ENCODE peak calls at places on chromosomes 5 and 9, in ten cellular contexts. C is foreskin fibroblast; N is HFF-Myc; Y is PC-9; H is thyroid gland; F is colonic mucosa; K is astrocyte of the cerebellum; I is endothelial cell of umbilical vein; L is CD8-positive, alpha-beta T cell; T is hepatocyte. E is an unnamed sample.

GRCh38 chr5:143629871-143630658 is 181.9 kb upstream of the HMHB1 start:
- DNase-seq in C (peak), N (no peak), Y (peak), H (no peak), F (no peak), K (no peak), I (no peak), L (no peak), T (no peak), E (peak)

GRCh38 chr9:135479469-135480052 is at the start of gene PPP1R26:
- DNase-seq in C (peak), N (no peak), Y (no peak), H (peak), F (no peak), K (no peak), I (no peak), L (no peak), T (peak), E (no peak)

GRCh38 chr9:102778756-102779155 is 216.4 kb upstream of the CYLC2 start:
- DNase-seq in C (no peak), N (no peak), Y (no peak), H (no peak), F (no peak), K (no peak), I (no peak), L (no peak), T (no peak), E (no peak)

GRCh38 chr5:90356612-90357011 is 52.9 kb downstream of the CETN3 start:
- DNase-seq in C (no peak), N (no peak), Y (no peak), H (no peak), F (no peak), K (peak), I (no peak), L (no peak), T (no peak), E (peak)

GRCh38 chr9:2859776-2860379 is 16.0 kb upstream of the PUM3 start:
- DNase-seq in C (peak), N (peak), Y (no peak), H (peak), F (peak), K (peak), I (peak), L (peak), T (peak), E (peak)

GRCh38 chr5:133273661-133274596 is 222.1 kb downstream of the HSPA4 start:
- DNase-seq in C (peak), N (peak), Y (no peak), H (no peak), F (no peak), K (no peak), I (no peak), L (no peak), T (peak), E (peak)

GRCh38 chr9:127566351-127567001 is 45.6 kb upstream of the STXBP1 start:
- DNase-seq in C (peak), N (no peak), Y (peak), H (peak), F (peak), K (no peak), I (no peak), L (no peak), T (peak), E (no peak)

GRCh38 chr5:2742921-2743679 is 8.4 kb downstream of the IRX2 start:
- DNase-seq in C (no peak), N (no peak), Y (no peak), H (no peak), F (no peak), K (no peak), I (no peak), L (no peak), T (peak), E (peak)

GRCh38 chr5:180289433-180289832 is 2.5 kb downstream of the MAPK9 start:
- DNase-seq in C (no peak), N (no peak), Y (peak), H (no peak), F (peak), K (no peak), I (no peak), L (no peak), T (no peak), E (no peak)

GRCh38 chr9:128162215-128163026 is 2.4 kb downstream of the BBLN start:
- DNase-seq in C (peak), N (no peak), Y (peak), H (no peak), F (no peak), K (no peak), I (no peak), L (no peak), T (no peak), E (peak)

GRCh38 chr5:41200506-41200905 is 12.8 kb downstream of the C6 start:
- DNase-seq in C (no peak), N (no peak), Y (no peak), H (no peak), F (no peak), K (no peak), I (no peak), L (no peak), T (no peak), E (no peak)

GRCh38 chr5:17081142-17081541 is 136.3 kb upstream of the BASP1 start:
- DNase-seq in C (peak), N (no peak), Y (no peak), H (no peak), F (no peak), K (no peak), I (no peak), L (no peak), T (no peak), E (no peak)

GRCh38 chr9:71490810-71491209 is 277.5 kb downstream of the CEMIP2 start:
- DNase-seq in C (peak), N (no peak), Y (no peak), H (no peak), F (no peak), K (no peak), I (no peak), L (no peak), T (no peak), E (no peak)

GRCh38 chr5:75089137-75089536 is 36.8 kb upstream of the GCNT4 start:
- DNase-seq in C (peak), N (no peak), Y (peak), H (no peak), F (no peak), K (no peak), I (no peak), L (no peak), T (no peak), E (no peak)

GRCh38 chr9:12935714-12936113 is 160.9 kb downstream of the LURAP1L start:
- DNase-seq in C (peak), N (no peak), Y (no peak), H (no peak), F (no peak), K (no peak), I (peak), L (no peak), T (no peak), E (peak)

GRCh38 chr9:126518763-126519162 is 95.0 kb upstream of the LMX1B start:
- DNase-seq in C (no peak), N (no peak), Y (no peak), H (no peak), F (no peak), K (no peak), I (no peak), L (no peak), T (no peak), E (no peak)

GRCh38 chr9:115694991-115695390 is 458.6 kb upstream of the PAPPA start:
- DNase-seq in C (peak), N (no peak), Y (no peak), H (no peak), F (no peak), K (no peak), I (no peak), L (no peak), T (no peak), E (no peak)

GRCh38 chr9:85940832-85941616 is at the start of gene NAA35:
- DNase-seq in C (peak), N (peak), Y (peak), H (peak), F (peak), K (peak), I (peak), L (peak), T (peak), E (peak)

GRCh38 chr5:171867786-171868185 is 82.2 kb downstream of the SMIM23 start:
- DNase-seq in C (peak), N (no peak), Y (no peak), H (no peak), F (no peak), K (no peak), I (peak), L (no peak), T (no peak), E (peak)

GRCh38 chr9:116763665-116764064 is 76.6 kb downstream of the TRIM32 start:
- DNase-seq in C (no peak), N (no peak), Y (no peak), H (no peak), F (no peak), K (no peak), I (no peak), L (no peak), T (no peak), E (no peak)
- H3K4me3 ChIP-seq in C (no peak), N (no peak), Y (no peak), H (no peak), F (no peak), K (no peak), I (no peak), L (no peak), T (no peak), E (no peak)

DNA sequence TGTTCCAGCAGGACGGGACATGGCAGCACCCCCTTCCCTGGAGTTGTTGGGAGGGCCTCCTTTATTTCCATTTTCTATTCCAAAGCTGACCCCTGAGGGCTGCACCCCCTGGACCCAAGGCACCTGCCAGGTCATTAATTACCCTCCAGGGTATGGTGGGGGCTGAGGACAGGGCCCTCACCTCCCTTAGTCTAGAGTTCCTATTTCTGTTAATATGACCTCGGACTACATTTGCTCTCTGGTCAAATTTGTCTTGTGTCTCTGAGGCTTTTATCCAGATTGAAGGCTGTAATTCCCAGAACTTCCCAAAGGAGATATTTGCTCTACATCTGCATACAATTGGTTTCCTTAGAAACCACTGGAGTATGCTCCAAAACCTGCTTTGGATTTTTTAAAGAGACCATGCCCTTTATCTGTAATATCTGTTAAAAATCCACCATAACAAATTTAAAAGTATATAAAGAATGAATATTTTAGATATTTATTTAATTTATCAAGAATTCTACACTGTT is 16.8 kb downstream of the PHF2 start:
- DNase-seq in C (no peak), N (no peak), Y (no peak), H (no peak), F (no peak), K (no peak), I (no peak), L (no peak), T (no peak), E (no peak)
- TF ChIP-seq CTCF in C (no peak), N (no peak), Y (no peak), H (no peak), F (no peak), K (no peak), I (no peak), L (no peak), T (no peak), E (no peak)

GRCh38 chr5:36606052-36606436 is 362 bp upstream of the SLC1A3 start:
- DNase-seq in C (no peak), N (no peak), Y (no peak), H (no peak), F (no peak), K (no peak), I (no peak), L (no peak), T (no peak), E (no peak)

GRCh38 chr5:36607838-36608783 is 1.7 kb downstream of the SLC1A3 start:
- DNase-seq in C (peak), N (no peak), Y (peak), H (no peak), F (no peak), K (peak), I (no peak), L (no peak), T (peak), E (peak)

GRCh38 chr5:36605241-36605640 is 1.2 kb upstream of the SLC1A3 start:
- DNase-seq in C (peak), N (no peak), Y (no peak), H (no peak), F (no peak), K (no peak), I (no peak), L (no peak), T (no peak), E (no peak)

GRCh38 chr5:36606437-36607113 is at the start of gene SLC1A3:
- DNase-seq in C (peak), N (peak), Y (peak), H (peak), F (peak), K (peak), I (peak), L (no peak), T (peak), E (peak)

DNA sequence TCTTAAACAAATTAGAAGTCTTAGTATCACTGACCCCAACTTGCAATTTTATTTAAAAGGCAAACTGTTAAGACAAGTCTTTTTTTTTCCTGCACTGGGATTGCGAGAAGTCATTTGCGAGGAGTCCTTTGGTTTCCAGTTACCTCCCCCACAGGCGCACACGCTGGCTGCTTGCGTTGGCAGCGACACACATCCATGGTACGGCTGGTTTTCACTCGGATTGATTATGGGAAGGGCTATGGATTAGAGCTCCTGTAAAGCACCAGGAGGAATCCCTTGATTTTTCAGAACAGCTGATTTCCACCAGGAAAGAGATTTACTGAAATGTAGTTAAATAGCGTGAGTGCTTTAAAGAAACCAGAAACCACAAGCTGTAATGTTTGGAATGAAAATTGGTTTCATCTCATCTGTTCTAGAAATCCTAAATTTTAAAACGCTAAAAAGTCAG is 732 bp downstream of the SLC1A3 start:
- DNase-seq in C (peak), N (peak), Y (peak), H (peak), F (no peak), K (no peak), I (no peak), L (no peak), T (peak), E (peak)
- H3K4me3 ChIP-seq in C (peak), N (peak), Y (peak), H (peak), F (peak), K (peak), I (peak), L (no peak), T (peak), E (peak)

GRCh38 chr5:38642194-38642987 is 85.9 kb upstream of the LIFR start:
- DNase-seq in C (no peak), N (no peak), Y (no peak), H (peak), F (no peak), K (peak), I (no peak), L (no peak), T (no peak), E (no peak)
- TF ChIP-seq CTCF in C (no peak), N (no peak), Y (no peak), H (no peak), F (no peak), K (no peak), I (no peak), L (no peak), T (no peak), E (no peak)

GRCh38 chr9:101403886-101404285 is 5.2 kb downstream of the ZNF189 start:
- DNase-seq in C (no peak), N (no peak), Y (no peak), H (no peak), F (no peak), K (no peak), I (no peak), L (no peak), T (no peak), E (no peak)

GRCh38 chr9:101409079-101409477 is 10.4 kb downstream of the ZNF189 start:
- DNase-seq in C (no peak), N (no peak), Y (no peak), H (no peak), F (no peak), K (no peak), I (no peak), L (no peak), T (no peak), E (no peak)

DNA sequence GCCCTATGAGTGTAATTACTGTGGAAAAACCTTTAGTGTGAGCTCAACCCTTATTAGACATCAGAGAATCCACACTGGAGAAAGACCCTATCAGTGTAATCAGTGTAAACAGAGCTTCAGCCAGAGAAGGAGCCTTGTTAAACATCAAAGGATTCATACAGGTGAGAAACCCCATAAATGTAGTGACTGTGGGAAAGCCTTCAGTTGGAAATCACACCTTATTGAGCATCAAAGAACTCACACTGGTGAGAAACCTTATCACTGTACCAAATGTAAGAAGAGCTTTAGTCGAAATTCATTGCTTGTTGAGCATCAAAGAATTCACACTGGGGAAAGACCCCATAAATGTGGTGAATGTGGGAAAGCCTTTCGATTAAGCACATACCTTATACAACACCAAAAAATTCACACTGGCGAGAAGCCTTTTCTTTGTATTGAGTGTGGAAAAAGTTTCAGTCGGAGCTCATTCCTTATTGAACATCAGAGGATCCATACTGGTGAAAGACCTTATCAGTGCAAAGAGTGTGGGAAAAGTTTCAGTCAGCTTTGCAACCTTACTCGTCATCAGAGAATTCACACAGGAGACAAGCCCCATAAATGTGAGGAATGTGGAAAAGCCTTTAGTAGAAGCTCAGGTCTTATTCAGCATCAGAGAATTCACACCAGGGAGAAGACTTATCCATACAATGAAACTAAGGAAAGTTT is 9.9 kb downstream of the ZNF189 start:
- DNase-seq in C (no peak), N (no peak), Y (no peak), H (no peak), F (no peak), K (no peak), I (no peak), L (no peak), T (no peak), E (no peak)
- H3K4me3 ChIP-seq in C (no peak), N (no peak), Y (no peak), H (no peak), F (no peak), K (no peak), I (no peak), L (peak), T (no peak), E (no peak)

DNA sequence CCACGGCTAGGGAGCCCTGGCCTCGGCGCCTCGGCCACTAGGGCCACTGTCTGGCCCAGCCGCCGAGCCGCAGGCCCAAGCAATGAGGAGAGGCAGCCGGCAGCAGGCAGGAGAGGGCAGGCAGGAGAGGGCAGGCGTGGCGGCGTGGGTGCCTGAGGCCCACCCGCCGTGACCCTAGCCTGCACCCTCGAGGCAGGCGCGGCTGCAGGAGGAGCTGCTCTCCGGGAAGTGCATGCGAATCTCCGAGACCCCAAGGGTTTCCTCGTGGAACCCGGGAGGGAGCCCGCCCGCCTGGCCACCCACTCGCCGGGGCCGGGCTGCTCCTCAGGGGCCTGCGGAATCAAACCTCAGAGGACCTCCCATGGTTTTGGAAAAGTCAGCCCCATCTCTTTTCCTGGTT is 9.3 kb downstream of the GRIN1 start:
- DNase-seq in C (no peak), N (no peak), Y (no peak), H (no peak), F (no peak), K (no peak), I (no peak), L (no peak), T (no peak), E (no peak)
- TF ChIP-seq CTCF in C (no peak), N (no peak), Y (no peak), H (no peak), F (no peak), K (no peak), I (no peak), L (no peak), T (no peak), E (no peak)

GRCh38 chr9:4762889-4763521 is 22.0 kb upstream of the AK3 start:
- DNase-seq in C (peak), N (no peak), Y (no peak), H (no peak), F (peak), K (no peak), I (peak), L (no peak), T (peak), E (peak)
- H3K4me3 ChIP-seq in C (no peak), N (no peak), Y (no peak), H (no peak), F (peak), K (no peak), I (no peak), L (no peak), T (no peak), E (no peak)

DNA sequence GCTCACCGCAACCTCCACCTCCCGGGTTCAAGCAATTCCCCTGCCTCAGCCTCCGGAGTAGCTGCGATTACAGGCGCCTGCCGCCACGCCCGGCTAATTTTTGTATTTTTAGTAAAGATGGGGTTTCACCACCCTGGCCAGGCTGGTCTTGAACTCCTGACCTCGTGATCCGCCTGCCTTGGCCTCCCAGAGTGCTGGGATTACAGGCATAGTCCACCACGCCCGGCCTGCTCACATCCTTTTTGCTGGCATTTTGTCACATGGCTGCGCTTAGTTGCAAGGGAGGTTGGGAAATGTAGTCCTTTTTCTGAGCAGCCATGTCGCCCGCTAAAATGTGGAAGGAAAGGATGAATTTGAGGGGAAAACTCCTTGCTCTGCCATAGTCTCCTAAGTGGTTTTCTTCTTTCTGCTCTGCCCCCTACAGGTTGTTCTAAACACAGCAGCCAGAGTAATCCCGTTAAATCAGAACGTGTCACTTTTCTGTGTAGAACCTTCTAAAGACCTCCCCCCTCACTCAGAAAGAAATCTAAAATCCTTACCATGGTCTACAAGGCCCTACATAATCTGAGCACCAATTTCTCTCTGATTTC is 57.8 kb upstream of the HSPA9 start:
- DNase-seq in C (peak), N (peak), Y (peak), H (peak), F (peak), K (peak), I (peak), L (no peak), T (peak), E (peak)
- TF ChIP-seq CTCF in C (peak), N (peak), Y (peak), H (peak), F (peak), K (peak), I (peak), L (no peak), T (peak), E (peak)

E was measured in astrocyte of the spinal cord.